ENCODE peak calls at places on chromosomes 11 and 22, in eight cellular contexts. One of them, this sample, is unnamed.

GRCh38 chr11:78902771-78903507 is 328.3 kb upstream of the NARS2 start:
- DNase-seq in NCI-H524: no peak
- DNase-seq in psoas muscle: no peak
- DNase-seq in HFFc6: no peak
- DNase-seq in NCI-H774: no peak
- DNase-seq in nucleus accumbens: no peak
- DNase-seq in adrenal gland: no peak
- DNase-seq in omental fat pad: no peak
- DNase-seq in this sample: no peak

GRCh38 chr11:8327761-8328192 is 64.1 kb upstream of the LMO1 start:
- DNase-seq in psoas muscle: no peak
- DNase-seq in adrenal gland: no peak
- DNase-seq in nucleus accumbens: no peak
- DNase-seq in NCI-H524: no peak
- DNase-seq in HFFc6: no peak
- DNase-seq in omental fat pad: no peak
- DNase-seq in NCI-H774: no peak
- DNase-seq in this sample: no peak

GRCh38 chr11:122711831-122712378 is 56.4 kb downstream of the UBASH3B start:
- DNase-seq in omental fat pad: no peak
- DNase-seq in nucleus accumbens: no peak
- DNase-seq in HFFc6: peak; percentile 46
- DNase-seq in NCI-H774: no peak
- DNase-seq in adrenal gland: peak; percentile 28
- DNase-seq in psoas muscle: no peak
- DNase-seq in NCI-H524: peak; percentile 34
- DNase-seq in this sample: no peak

GRCh38 chr22:29748248-29748893 is 18.4 kb downstream of the ZMAT5 start:
- DNase-seq in NCI-H524: no peak
- DNase-seq in nucleus accumbens: no peak
- DNase-seq in NCI-H774: no peak
- DNase-seq in omental fat pad: no peak
- DNase-seq in HFFc6: peak; percentile 6
- DNase-seq in psoas muscle: no peak
- DNase-seq in adrenal gland: no peak
- DNase-seq in this sample: no peak

GRCh38 chr11:5624489-5625278 is at the start of gene TRIM34:
- DNase-seq in HFFc6: peak; percentile 70
- DNase-seq in adrenal gland: peak; percentile 78
- DNase-seq in nucleus accumbens: no peak
- DNase-seq in NCI-H774: peak; percentile 28
- DNase-seq in omental fat pad: no peak
- DNase-seq in NCI-H524: no peak
- DNase-seq in psoas muscle: no peak
- DNase-seq in this sample: no peak

GRCh38 chr22:36925388-36926290 is 12.2 kb downstream of the CSF2RB start:
- DNase-seq in HFFc6: peak; percentile 12
- DNase-seq in omental fat pad: no peak
- DNase-seq in NCI-H774: no peak
- DNase-seq in NCI-H524: no peak
- DNase-seq in adrenal gland: no peak
- DNase-seq in psoas muscle: no peak
- DNase-seq in nucleus accumbens: no peak
- DNase-seq in this sample: peak; percentile 81

GRCh38 chr11:78022397-78023396 is at the start of gene KCTD14:
- DNase-seq in omental fat pad: no peak
- DNase-seq in nucleus accumbens: no peak
- DNase-seq in NCI-H774: peak; percentile 40
- DNase-seq in HFFc6: no peak
- DNase-seq in adrenal gland: peak; percentile 71
- DNase-seq in NCI-H524: no peak
- DNase-seq in psoas muscle: no peak
- DNase-seq in this sample: no peak

GRCh38 chr22:45268958-45269844 is 15.5 kb upstream of the UPK3A start:
- DNase-seq in psoas muscle: peak; percentile 85
- DNase-seq in NCI-H774: peak; percentile 45
- DNase-seq in omental fat pad: peak; percentile 80
- DNase-seq in nucleus accumbens: peak; percentile 25
- DNase-seq in adrenal gland: peak; percentile 89
- DNase-seq in HFFc6: peak; percentile 42
- DNase-seq in NCI-H524: no peak
- DNase-seq in this sample: peak; percentile 97

GRCh38 chr11:128687321-128687720 is 6.6 kb upstream of the FLI1 start:
- DNase-seq in NCI-H774: no peak
- DNase-seq in omental fat pad: no peak
- DNase-seq in psoas muscle: peak; percentile 42
- DNase-seq in HFFc6: no peak
- DNase-seq in nucleus accumbens: no peak
- DNase-seq in adrenal gland: peak; percentile 26
- DNase-seq in NCI-H524: no peak
- DNase-seq in this sample: no peak

GRCh38 chr11:36306888-36307287 is 10.8 kb downstream of the PRR5L start:
- DNase-seq in omental fat pad: no peak
- DNase-seq in NCI-H774: no peak
- DNase-seq in nucleus accumbens: no peak
- DNase-seq in HFFc6: peak; percentile 45
- DNase-seq in psoas muscle: no peak
- DNase-seq in NCI-H524: no peak
- DNase-seq in adrenal gland: peak; percentile 29
- DNase-seq in this sample: no peak

GRCh38 chr11:44709966-44710365 is 16.8 kb upstream of the TSPAN18 start:
- DNase-seq in adrenal gland: peak; percentile 37
- DNase-seq in psoas muscle: no peak
- DNase-seq in NCI-H524: no peak
- DNase-seq in omental fat pad: no peak
- DNase-seq in HFFc6: no peak
- DNase-seq in nucleus accumbens: no peak
- DNase-seq in NCI-H774: no peak
- DNase-seq in this sample: no peak

GRCh38 chr11:94557992-94558391 is 9.2 kb upstream of the PIWIL4 start:
- DNase-seq in omental fat pad: no peak
- DNase-seq in nucleus accumbens: no peak
- DNase-seq in psoas muscle: no peak
- DNase-seq in NCI-H774: no peak
- DNase-seq in adrenal gland: no peak
- DNase-seq in NCI-H524: no peak
- DNase-seq in HFFc6: peak; percentile 13
- DNase-seq in this sample: no peak

GRCh38 chr11:106047636-106048035 is 25.6 kb upstream of the MSANTD4 start:
- DNase-seq in NCI-H774: no peak
- DNase-seq in psoas muscle: no peak
- DNase-seq in nucleus accumbens: no peak
- DNase-seq in omental fat pad: no peak
- DNase-seq in adrenal gland: no peak
- DNase-seq in HFFc6: no peak
- DNase-seq in NCI-H524: no peak
- DNase-seq in this sample: no peak

GRCh38 chr22:42471441-42471840 is 39.2 kb upstream of the NFAM1 start:
- DNase-seq in NCI-H524: no peak
- DNase-seq in psoas muscle: no peak
- DNase-seq in nucleus accumbens: no peak
- DNase-seq in HFFc6: no peak
- DNase-seq in omental fat pad: no peak
- DNase-seq in NCI-H774: no peak
- DNase-seq in adrenal gland: no peak
- DNase-seq in this sample: no peak

GRCh38 chr11:34565417-34566208 is 52.0 kb upstream of the ELF5 start:
- DNase-seq in nucleus accumbens: no peak
- DNase-seq in NCI-H524: no peak
- DNase-seq in omental fat pad: no peak
- DNase-seq in adrenal gland: no peak
- DNase-seq in NCI-H774: peak; percentile 11
- DNase-seq in HFFc6: no peak
- DNase-seq in psoas muscle: no peak
- DNase-seq in this sample: no peak

GRCh38 chr22:49302530-49302929 is 525.1 kb downstream of the BRD1 start:
- DNase-seq in NCI-H774: no peak
- DNase-seq in omental fat pad: no peak
- DNase-seq in nucleus accumbens: no peak
- DNase-seq in HFFc6: no peak
- DNase-seq in adrenal gland: no peak
- DNase-seq in NCI-H524: no peak
- DNase-seq in psoas muscle: no peak
- DNase-seq in this sample: peak; percentile 50

GRCh38 chr22:32810241-32811133 is 9.0 kb downstream of the TIMP3 start:
- DNase-seq in NCI-H774: no peak
- DNase-seq in adrenal gland: no peak
- DNase-seq in omental fat pad: no peak
- DNase-seq in psoas muscle: no peak
- DNase-seq in nucleus accumbens: no peak
- DNase-seq in NCI-H524: peak; percentile 78
- DNase-seq in HFFc6: no peak
- DNase-seq in this sample: no peak

GRCh38 chr11:66183581-66184048 is 84.8 kb upstream of the RAB1B start:
- DNase-seq in psoas muscle: no peak
- DNase-seq in omental fat pad: no peak
- DNase-seq in adrenal gland: no peak
- DNase-seq in HFFc6: peak; percentile 17
- DNase-seq in nucleus accumbens: no peak
- DNase-seq in NCI-H524: no peak
- DNase-seq in NCI-H774: no peak
- DNase-seq in this sample: no peak

GRCh38 chr11:47905358-47906059 is 57.4 kb upstream of the NUP160 start:
- DNase-seq in NCI-H774: no peak
- DNase-seq in nucleus accumbens: no peak
- DNase-seq in psoas muscle: no peak
- DNase-seq in omental fat pad: no peak
- DNase-seq in adrenal gland: no peak
- DNase-seq in HFFc6: no peak
- DNase-seq in NCI-H524: peak; percentile 59
- DNase-seq in this sample: no peak